ENCODE peak calls at places on chromosome 15, in six cellular contexts. One of them, this sample, is unnamed.

GRCh38 chr15:83305696-83306291 is 21.3 kb upstream of the BNC1 start:
- DNase-seq in A673: no peak
- DNase-seq in coronary artery: no peak
- DNase-seq in left ventricle myocardium inferior: no peak
- DNase-seq in cardiac muscle cell: peak
- DNase-seq in suprapubic skin: no peak
- DNase-seq in this sample: no peak

GRCh38 chr15:25181290-25182097 is 226.7 kb downstream of the SNRPN start:
- DNase-seq in A673: no peak
- DNase-seq in coronary artery: peak
- DNase-seq in left ventricle myocardium inferior: peak
- DNase-seq in cardiac muscle cell: no peak
- DNase-seq in suprapubic skin: peak
- DNase-seq in this sample: peak

GRCh38 chr15:36106640-36107335 is 472.6 kb upstream of the CDIN1 start:
- DNase-seq in A673: no peak
- DNase-seq in coronary artery: no peak
- DNase-seq in left ventricle myocardium inferior: no peak
- DNase-seq in cardiac muscle cell: peak
- DNase-seq in suprapubic skin: no peak
- DNase-seq in this sample: no peak

GRCh38 chr15:58987036-58987435 is 427 bp upstream of the RNF111 start:
- DNase-seq in A673: peak
- DNase-seq in coronary artery: no peak
- DNase-seq in left ventricle myocardium inferior: no peak
- DNase-seq in cardiac muscle cell: no peak
- DNase-seq in suprapubic skin: no peak
- DNase-seq in this sample: no peak

GRCh38 chr15:33735637-33736247 is 232.6 kb upstream of the CHRM5 start:
- DNase-seq in A673: peak
- DNase-seq in coronary artery: no peak
- DNase-seq in left ventricle myocardium inferior: no peak
- DNase-seq in cardiac muscle cell: peak
- DNase-seq in suprapubic skin: no peak
- DNase-seq in this sample: no peak

GRCh38 chr15:46442901-46443590 is 808.2 kb downstream of the SQOR start:
- DNase-seq in A673: peak
- DNase-seq in coronary artery: no peak
- DNase-seq in left ventricle myocardium inferior: no peak
- DNase-seq in cardiac muscle cell: no peak
- DNase-seq in suprapubic skin: no peak
- DNase-seq in this sample: no peak

GRCh38 chr15:89656116-89656815 is 999 bp upstream of the KIF7 start:
- DNase-seq in A673: no peak
- DNase-seq in coronary artery: no peak
- DNase-seq in left ventricle myocardium inferior: no peak
- DNase-seq in cardiac muscle cell: peak
- DNase-seq in suprapubic skin: no peak
- DNase-seq in this sample: no peak

GRCh38 chr15:70121656-70122297 is 24.1 kb upstream of the TLE3 start:
- DNase-seq in A673: no peak
- DNase-seq in coronary artery: no peak
- DNase-seq in left ventricle myocardium inferior: peak
- DNase-seq in cardiac muscle cell: no peak
- DNase-seq in suprapubic skin: peak
- DNase-seq in this sample: no peak

GRCh38 chr15:28944696-28945300 is 59.0 kb downstream of the APBA2 start:
- DNase-seq in A673: no peak
- DNase-seq in coronary artery: peak
- DNase-seq in left ventricle myocardium inferior: no peak
- DNase-seq in cardiac muscle cell: no peak
- DNase-seq in suprapubic skin: peak
- DNase-seq in this sample: no peak

GRCh38 chr15:88938802-88939485 is 25.8 kb upstream of the MFGE8 start:
- DNase-seq in A673: no peak
- DNase-seq in coronary artery: no peak
- DNase-seq in left ventricle myocardium inferior: no peak
- DNase-seq in cardiac muscle cell: no peak
- DNase-seq in suprapubic skin: no peak
- DNase-seq in this sample: no peak

GRCh38 chr15:64842986-64843561 is 1.4 kb downstream of the PLEKHO2 start:
- DNase-seq in A673: no peak
- DNase-seq in coronary artery: peak
- DNase-seq in left ventricle myocardium inferior: peak
- DNase-seq in cardiac muscle cell: no peak
- DNase-seq in suprapubic skin: no peak
- DNase-seq in this sample: no peak

GRCh38 chr15:56150204-56150603 is 93.5 kb downstream of the RFX7 start:
- DNase-seq in A673: no peak
- DNase-seq in coronary artery: no peak
- DNase-seq in left ventricle myocardium inferior: no peak
- DNase-seq in cardiac muscle cell: no peak
- DNase-seq in suprapubic skin: no peak
- DNase-seq in this sample: no peak

GRCh38 chr15:83571820-83572707 is 81.9 kb upstream of the ADAMTSL3 start:
- DNase-seq in A673: peak
- DNase-seq in coronary artery: no peak
- DNase-seq in left ventricle myocardium inferior: no peak
- DNase-seq in cardiac muscle cell: peak
- DNase-seq in suprapubic skin: no peak
- DNase-seq in this sample: no peak

GRCh38 chr15:60323322-60323721 is 74.5 kb downstream of the ANXA2 start:
- DNase-seq in A673: no peak
- DNase-seq in coronary artery: no peak
- DNase-seq in left ventricle myocardium inferior: no peak
- DNase-seq in cardiac muscle cell: no peak
- DNase-seq in suprapubic skin: no peak
- DNase-seq in this sample: no peak

GRCh38 chr15:35697549-35698299 is 151.8 kb upstream of the DPH6 start:
- DNase-seq in A673: peak
- DNase-seq in coronary artery: no peak
- DNase-seq in left ventricle myocardium inferior: no peak
- DNase-seq in cardiac muscle cell: peak
- DNase-seq in suprapubic skin: no peak
- DNase-seq in this sample: no peak

GRCh38 chr15:82850242-82850591 is 40.8 kb downstream of the WHAMM start:
- DNase-seq in A673: no peak
- DNase-seq in coronary artery: no peak
- DNase-seq in left ventricle myocardium inferior: no peak
- DNase-seq in cardiac muscle cell: no peak
- DNase-seq in suprapubic skin: no peak
- DNase-seq in this sample: no peak

GRCh38 chr15:31309893-31310606 is 16.6 kb upstream of the KLF13 start:
- DNase-seq in A673: no peak
- DNase-seq in coronary artery: no peak
- DNase-seq in left ventricle myocardium inferior: no peak
- DNase-seq in cardiac muscle cell: no peak
- DNase-seq in suprapubic skin: no peak
- DNase-seq in this sample: peak

GRCh38 chr15:70507772-70508351 is 255.5 kb downstream of the UACA start:
- DNase-seq in A673: no peak
- DNase-seq in coronary artery: no peak
- DNase-seq in left ventricle myocardium inferior: no peak
- DNase-seq in cardiac muscle cell: no peak
- DNase-seq in suprapubic skin: no peak
- DNase-seq in this sample: no peak

GRCh38 chr15:85691350-85692240 is 103.1 kb downstream of the KLHL25 start:
- DNase-seq in A673: no peak
- DNase-seq in coronary artery: no peak
- DNase-seq in left ventricle myocardium inferior: no peak
- DNase-seq in cardiac muscle cell: no peak
- DNase-seq in suprapubic skin: no peak
- DNase-seq in this sample: no peak

GRCh38 chr15:90495067-90495466 is 34.7 kb upstream of the CRTC3 start:
- DNase-seq in A673: no peak
- DNase-seq in coronary artery: no peak
- DNase-seq in left ventricle myocardium inferior: no peak
- DNase-seq in cardiac muscle cell: no peak
- DNase-seq in suprapubic skin: no peak
- DNase-seq in this sample: no peak

GRCh38 chr15:63517202-63517601 is 12.8 kb downstream of the USP3 start:
- DNase-seq in A673: no peak
- DNase-seq in coronary artery: no peak
- DNase-seq in left ventricle myocardium inferior: no peak
- DNase-seq in cardiac muscle cell: no peak
- DNase-seq in suprapubic skin: no peak
- DNase-seq in this sample: no peak
- TF ChIP-seq CTCF in A673: no peak
- TF ChIP-seq CTCF in coronary artery: no peak
- TF ChIP-seq CTCF in left ventricle myocardium inferior: no peak
- TF ChIP-seq CTCF in cardiac muscle cell: no peak
- TF ChIP-seq CTCF in suprapubic skin: no peak
- TF ChIP-seq CTCF in this sample: no peak

GRCh38 chr15:80173022-80173759 is 20.4 kb downstream of the FAH start:
- DNase-seq in A673: peak
- DNase-seq in coronary artery: no peak
- DNase-seq in left ventricle myocardium inferior: peak
- DNase-seq in cardiac muscle cell: peak
- DNase-seq in suprapubic skin: no peak
- DNase-seq in this sample: no peak
- TF ChIP-seq CTCF in A673: peak
- TF ChIP-seq CTCF in coronary artery: peak
- TF ChIP-seq CTCF in left ventricle myocardium inferior: peak
- TF ChIP-seq CTCF in cardiac muscle cell: peak
- TF ChIP-seq CTCF in suprapubic skin: peak
- TF ChIP-seq CTCF in this sample: peak

GRCh38 chr15:66404122-66404521 is 17.4 kb downstream of the MAP2K1 start:
- DNase-seq in A673: no peak
- DNase-seq in coronary artery: no peak
- DNase-seq in left ventricle myocardium inferior: no peak
- DNase-seq in cardiac muscle cell: no peak
- DNase-seq in suprapubic skin: no peak
- DNase-seq in this sample: no peak

GRCh38 chr15:66403323-66403722 is 16.6 kb downstream of the MAP2K1 start:
- DNase-seq in A673: no peak
- DNase-seq in coronary artery: no peak
- DNase-seq in left ventricle myocardium inferior: no peak
- DNase-seq in cardiac muscle cell: no peak
- DNase-seq in suprapubic skin: no peak
- DNase-seq in this sample: no peak

GRCh38 chr15:66405605-66406004 is 18.9 kb downstream of the MAP2K1 start:
- DNase-seq in A673: peak
- DNase-seq in coronary artery: no peak
- DNase-seq in left ventricle myocardium inferior: no peak
- DNase-seq in cardiac muscle cell: no peak
- DNase-seq in suprapubic skin: no peak
- DNase-seq in this sample: no peak

GRCh38 chr15:66405007-66405406 is 18.3 kb downstream of the MAP2K1 start:
- DNase-seq in A673: no peak
- DNase-seq in coronary artery: no peak
- DNase-seq in left ventricle myocardium inferior: no peak
- DNase-seq in cardiac muscle cell: no peak
- DNase-seq in suprapubic skin: no peak
- DNase-seq in this sample: no peak

DNA sequence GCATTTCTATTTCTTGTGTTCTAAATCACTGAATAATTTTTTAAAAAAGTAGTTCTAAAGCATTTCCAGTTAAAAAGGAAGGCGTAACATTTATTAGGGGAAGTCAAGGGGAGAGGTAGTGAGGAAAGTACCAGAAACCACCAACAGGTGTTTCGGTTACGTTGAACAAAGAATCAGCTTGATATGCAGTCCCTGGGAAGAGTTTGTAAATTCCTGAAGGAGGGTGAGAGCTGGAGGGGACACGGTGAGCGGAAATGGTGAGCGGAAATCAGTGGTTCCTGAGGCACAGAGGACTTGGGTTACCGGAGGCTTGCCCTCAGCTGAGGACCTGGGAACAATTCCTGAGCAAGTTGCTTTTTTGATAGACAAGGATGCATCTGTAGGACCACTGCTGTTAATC is 17.8 kb downstream of the MAP2K1 start:
- DNase-seq in A673: no peak
- DNase-seq in coronary artery: no peak
- DNase-seq in left ventricle myocardium inferior: no peak
- DNase-seq in cardiac muscle cell: peak
- DNase-seq in suprapubic skin: no peak
- DNase-seq in this sample: no peak
- TF ChIP-seq CTCF in A673: no peak
- TF ChIP-seq CTCF in coronary artery: no peak
- TF ChIP-seq CTCF in left ventricle myocardium inferior: peak
- TF ChIP-seq CTCF in cardiac muscle cell: no peak
- TF ChIP-seq CTCF in suprapubic skin: no peak
- TF ChIP-seq CTCF in this sample: no peak

GRCh38 chr15:42156266-42156922 is at the start of gene PLA2G4F:
- DNase-seq in A673: no peak
- DNase-seq in coronary artery: no peak
- DNase-seq in left ventricle myocardium inferior: no peak
- DNase-seq in cardiac muscle cell: no peak
- DNase-seq in suprapubic skin: peak
- DNase-seq in this sample: no peak
- TF ChIP-seq CTCF in A673: no peak
- TF ChIP-seq CTCF in coronary artery: no peak
- TF ChIP-seq CTCF in left ventricle myocardium inferior: no peak
- TF ChIP-seq CTCF in cardiac muscle cell: no peak
- TF ChIP-seq CTCF in suprapubic skin: no peak
- TF ChIP-seq CTCF in this sample: no peak

GRCh38 chr15:52094811-52095584 is 17.6 kb downstream of the BCL2L10 start:
- DNase-seq in A673: no peak
- DNase-seq in coronary artery: no peak
- DNase-seq in left ventricle myocardium inferior: no peak
- DNase-seq in cardiac muscle cell: no peak
- DNase-seq in suprapubic skin: peak
- DNase-seq in this sample: no peak
- TF ChIP-seq CTCF in A673: no peak
- TF ChIP-seq CTCF in coronary artery: no peak
- TF ChIP-seq CTCF in left ventricle myocardium inferior: no peak
- TF ChIP-seq CTCF in cardiac muscle cell: no peak
- TF ChIP-seq CTCF in suprapubic skin: no peak
- TF ChIP-seq CTCF in this sample: no peak

DNA sequence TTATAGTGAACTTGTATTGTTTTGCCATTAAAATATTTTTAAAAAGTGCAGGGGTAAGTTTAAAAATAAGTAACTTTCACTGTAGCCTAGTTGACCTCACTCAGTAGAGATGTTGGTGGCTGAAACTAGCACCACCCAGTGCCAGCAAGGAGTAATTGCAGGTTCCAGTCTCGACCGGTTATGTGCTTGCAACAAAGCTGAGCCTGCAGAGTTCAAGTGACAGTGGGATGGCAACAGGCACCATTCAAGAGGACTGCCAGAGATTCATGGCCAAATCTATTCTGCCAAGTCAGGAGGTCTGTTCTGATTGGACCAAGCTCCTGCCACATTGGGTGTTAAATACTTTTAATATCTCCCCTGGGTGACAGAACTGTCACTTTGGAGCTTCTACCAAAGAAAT is 2.7 kb downstream of the ADAMTS7 start:
- DNase-seq in A673: peak
- DNase-seq in coronary artery: no peak
- DNase-seq in left ventricle myocardium inferior: peak
- DNase-seq in cardiac muscle cell: peak
- DNase-seq in suprapubic skin: no peak
- DNase-seq in this sample: no peak
- TF ChIP-seq CTCF in A673: peak
- TF ChIP-seq CTCF in coronary artery: no peak
- TF ChIP-seq CTCF in left ventricle myocardium inferior: peak
- TF ChIP-seq CTCF in cardiac muscle cell: peak
- TF ChIP-seq CTCF in suprapubic skin: no peak
- TF ChIP-seq CTCF in this sample: peak

GRCh38 chr15:75042730-75043508 is 19.5 kb downstream of the PPCDC start:
- DNase-seq in A673: no peak
- DNase-seq in coronary artery: peak
- DNase-seq in left ventricle myocardium inferior: peak
- DNase-seq in cardiac muscle cell: peak
- DNase-seq in suprapubic skin: peak
- DNase-seq in this sample: no peak
- TF ChIP-seq CTCF in A673: peak
- TF ChIP-seq CTCF in coronary artery: no peak
- TF ChIP-seq CTCF in left ventricle myocardium inferior: peak
- TF ChIP-seq CTCF in cardiac muscle cell: peak
- TF ChIP-seq CTCF in suprapubic skin: peak
- TF ChIP-seq CTCF in this sample: peak

This sample was measured in osteocyte.